ENCODE peak calls at places on chromosome 4, in five cellular contexts. Q is ascending aorta, V is GM10248, O is GDM1, F is GM20000. W is an unnamed sample.

GRCh38 chr4:92047209-92047877 is 256.4 kb upstream of the GRID2 start:
- DNase-seq in Q (no peak), V (no peak), O (no peak), F (no peak), W (no peak)

GRCh38 chr4:159446266-159446976 is 343.5 kb downstream of the RAPGEF2 start:
- DNase-seq in Q (no peak), V (peak), O (peak), F (peak), W (peak)

GRCh38 chr4:85932371-85933305 is 427.2 kb downstream of the MAPK10 start:
- DNase-seq in Q (no peak), V (no peak), O (no peak), F (no peak), W (no peak)

GRCh38 chr4:118947095-118947494 is 58.4 kb downstream of the SYNPO2 start:
- DNase-seq in Q (no peak), V (no peak), O (no peak), F (no peak), W (no peak)

GRCh38 chr4:7295917-7296660 is 103.8 kb downstream of the SORCS2 start:
- DNase-seq in Q (no peak), V (peak), O (no peak), F (peak), W (no peak)

GRCh38 chr4:13537011-13537831 is 7.1 kb downstream of the NKX3-2 start:
- DNase-seq in Q (no peak), V (peak), O (no peak), F (peak), W (no peak)

GRCh38 chr4:79862842-79863241 is 210.2 kb downstream of the ANTXR2 start:
- DNase-seq in Q (no peak), V (no peak), O (no peak), F (no peak), W (no peak)

GRCh38 chr4:177064724-177065394 is 244.8 kb upstream of the NEIL3 start:
- DNase-seq in Q (no peak), V (no peak), O (no peak), F (no peak), W (no peak)

GRCh38 chr4:54658321-54659093 is 750 bp downstream of the KIT start:
- DNase-seq in Q (no peak), V (peak), O (no peak), F (peak), W (no peak)

GRCh38 chr4:85703098-85703497 is 228.1 kb downstream of the ARHGAP24 start:
- DNase-seq in Q (no peak), V (no peak), O (no peak), F (no peak), W (no peak)

GRCh38 chr4:11223261-11223660 is 205.4 kb downstream of the HS3ST1 start:
- DNase-seq in Q (no peak), V (no peak), O (no peak), F (no peak), W (no peak)

W was measured in SIG-M5.